ENCODE peak calls at places on chromosomes 12 and 14, in five cellular contexts. F is choroid plexus epithelial cell, R is AG09309, J is kidney epithelial cell, M is A549. G is an unnamed sample.

GRCh38 chr12:53925006-53925405 is 13.6 kb upstream of the HOXC13 start:
- DNase-seq in M (no peak), F (no peak), R (no peak), J (no peak), G (no peak)

GRCh38 chr12:76562158-76562557 is 2.6 kb upstream of the OSBPL8 start:
- DNase-seq in F (no peak), M (no peak), R (no peak), J (no peak), G (no peak)

GRCh38 chr12:89085421-89085820 is 266.9 kb downstream of the DUSP6 start:
- DNase-seq in M (no peak), J (no peak), F (no peak), R (no peak), G (no peak)

GRCh38 chr12:674272-674781 is 11.1 kb upstream of the NINJ2 start:
- DNase-seq in M (no peak), R (no peak), J (no peak), F (no peak), G (no peak)

GRCh38 chr12:7113389-7113871 is 4.4 kb upstream of the C1RL start:
- DNase-seq in R (no peak), F (peak), M (peak), J (no peak), G (no peak)

GRCh38 chr14:55684956-55685584 is 105.1 kb downstream of the KTN1 start:
- DNase-seq in F (no peak), M (no peak), R (no peak), J (no peak), G (no peak)

GRCh38 chr12:27566159-27566558 is 42.2 kb downstream of the PPFIBP1 start:
- DNase-seq in R (no peak), M (no peak), J (no peak), F (no peak), G (no peak)

GRCh38 chr12:95169368-95169767 is 47.9 kb downstream of the FGD6 start:
- DNase-seq in M (peak), R (peak), F (peak), J (peak), G (peak)

GRCh38 chr12:6852651-6853354 is 853 bp downstream of the USP5 start:
- DNase-seq in F (peak), R (no peak), M (peak), J (no peak), G (no peak)

GRCh38 chr12:91687052-91688017 is 458.3 kb downstream of the BTG1 start:
- DNase-seq in M (peak), J (no peak), F (peak), R (peak), G (peak)

GRCh38 chr14:77830692-77831091 is 30.8 kb downstream of the ADCK1 start:
- DNase-seq in J (no peak), M (no peak), F (no peak), R (no peak), G (no peak)

GRCh38 chr14:97354119-97354722 is 557.0 kb downstream of the VRK1 start:
- DNase-seq in F (no peak), J (no peak), M (no peak), R (no peak), G (no peak)

GRCh38 chr12:48917857-48918537 is 7.3 kb downstream of the FKBP11 start:
- DNase-seq in R (no peak), J (no peak), M (no peak), F (no peak), G (no peak)

GRCh38 chr14:104998801-104999200 is 13.2 kb downstream of the CLBA1 start:
- DNase-seq in M (no peak), F (no peak), J (no peak), R (no peak), G (no peak)

GRCh38 chr12:5776091-5776490 is 169.0 kb downstream of the ANO2 start:
- DNase-seq in R (no peak), F (no peak), M (no peak), J (no peak), G (no peak)

GRCh38 chr12:16347391-16348298 is at the start of gene MGST1:
- DNase-seq in R (no peak), M (peak), J (no peak), F (peak), G (no peak)

GRCh38 chr12:15984097-15984800 is 73.1 kb downstream of the DERA start:
- DNase-seq in F (no peak), M (no peak), R (no peak), J (no peak), G (no peak)

GRCh38 chr12:22101749-22102243 is 55.8 kb downstream of the CMAS start:
- DNase-seq in M (no peak), F (peak), J (peak), R (peak), G (peak)

GRCh38 chr12:106910202-106910601 is 45.5 kb upstream of the TMEM263 start:
- DNase-seq in R (no peak), M (no peak), J (no peak), F (no peak), G (no peak)

GRCh38 chr14:66311935-66312334 is 174.2 kb upstream of the CCDC196 start:
- DNase-seq in M (no peak), R (no peak), J (no peak), F (no peak), G (no peak)

DNA sequence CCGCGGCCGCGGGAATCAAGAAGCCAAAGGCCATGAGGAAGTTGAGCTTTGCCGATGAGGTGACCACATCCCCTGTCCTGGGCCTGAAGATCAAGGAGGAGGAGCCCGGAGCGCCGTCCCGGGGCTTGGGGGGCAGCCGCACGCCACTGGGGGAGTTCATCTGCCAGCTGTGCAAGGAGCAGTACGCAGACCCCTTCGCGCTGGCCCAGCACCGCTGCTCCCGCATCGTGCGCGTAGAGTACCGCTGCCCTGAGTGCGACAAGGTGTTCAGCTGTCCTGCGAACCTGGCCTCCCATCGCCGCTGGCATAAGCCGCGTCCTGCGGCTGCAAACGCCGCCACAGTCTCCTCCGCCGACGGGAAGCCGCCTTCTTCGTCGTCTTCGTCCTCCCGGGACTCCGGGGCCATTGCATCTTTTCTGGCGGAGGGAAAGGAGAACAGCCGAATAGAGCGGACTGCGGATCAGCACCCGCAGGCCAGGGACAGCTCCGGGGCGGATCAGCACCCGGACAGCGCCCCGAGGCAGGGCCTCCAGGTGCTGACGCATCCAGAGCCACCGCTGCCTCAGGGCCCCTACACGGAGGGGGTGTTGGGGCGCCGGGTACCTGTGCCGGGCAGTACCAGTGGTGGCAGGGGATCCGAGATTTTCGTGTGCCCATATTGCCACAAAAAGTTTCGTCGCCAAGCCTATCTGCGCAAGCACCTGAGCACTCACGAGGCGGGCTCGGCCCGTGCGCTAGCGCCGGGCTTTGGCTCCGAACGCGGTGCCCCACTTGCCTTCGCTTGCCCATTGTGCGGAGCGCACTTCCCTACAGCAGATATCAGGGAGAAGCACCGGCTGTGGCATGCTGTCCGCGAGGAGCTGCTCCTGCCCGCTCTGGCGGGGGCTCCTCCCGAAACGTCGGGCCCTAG is 1.2 kb downstream of the INSM2 start:
- DNase-seq in R (no peak), J (no peak), F (peak), M (peak), G (peak)
- H3K4me3 ChIP-seq in R (peak), J (no peak), F (peak), M (peak), G (peak)

GRCh38 chr14:59588136-59588535 is 11.5 kb upstream of the CCDC175 start:
- DNase-seq in M (no peak), F (peak), J (no peak), R (no peak), G (no peak)
- TF ChIP-seq CTCF in M (no peak), F (no peak), J (no peak), R (no peak), G (no peak)

DNA sequence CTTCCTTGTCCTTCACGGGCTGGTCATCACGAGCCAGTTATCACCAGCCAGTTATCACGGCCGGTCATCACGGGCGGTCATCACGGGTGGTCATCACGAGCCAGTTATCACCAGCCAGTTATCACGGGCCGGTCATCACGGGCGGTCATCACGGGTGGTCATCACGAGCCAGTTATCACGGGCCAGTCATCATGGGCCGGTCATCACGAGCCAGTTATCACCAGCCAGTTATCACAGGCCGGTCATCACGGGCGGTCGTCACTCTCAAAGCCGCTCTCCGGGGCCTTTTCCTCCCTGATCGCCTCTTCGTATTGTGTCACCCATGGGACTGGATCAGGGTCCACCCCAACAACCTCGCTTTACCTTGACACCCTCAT is 13.9 kb upstream of the FBRSL1 start:
- DNase-seq in R (no peak), F (no peak), M (no peak), J (no peak), G (no peak)
- H3K4me3 ChIP-seq in R (no peak), F (no peak), M (no peak), J (no peak), G (no peak)

DNA sequence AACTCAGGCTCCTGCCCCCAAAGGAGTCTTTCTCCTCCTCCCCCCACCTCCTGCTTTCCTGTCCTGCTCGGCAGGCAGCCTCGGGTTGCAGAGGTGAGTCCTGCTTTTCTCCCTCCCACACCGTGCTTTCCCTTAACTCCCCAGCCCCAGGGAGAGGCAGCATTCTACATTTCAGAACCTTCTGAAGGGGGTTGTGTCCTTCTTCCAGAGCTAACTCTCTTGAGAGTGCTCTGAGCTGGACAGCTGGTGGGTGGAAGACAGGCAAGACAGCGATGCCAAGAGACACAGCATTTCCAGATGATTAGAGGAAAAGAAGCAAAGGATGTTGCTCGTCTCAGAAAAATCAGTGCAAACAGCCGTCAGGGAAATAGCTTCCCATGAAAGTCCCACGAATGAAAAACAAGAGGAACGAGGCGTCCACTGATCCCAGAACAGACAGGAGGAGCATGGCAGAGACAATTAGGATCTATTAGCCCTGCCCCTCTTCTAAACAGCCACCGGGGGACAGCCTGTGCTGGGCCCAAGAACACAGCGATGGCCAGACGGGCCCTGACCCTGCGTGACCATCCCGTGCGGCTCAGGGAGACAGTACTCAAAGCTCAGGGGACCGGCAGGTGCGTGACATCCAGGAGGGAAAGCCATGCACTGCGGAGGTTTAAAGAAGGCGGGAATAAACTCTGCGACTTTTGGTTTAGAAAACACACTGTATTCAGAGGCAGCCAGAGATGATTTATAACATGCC is 216.5 kb upstream of the RTL1 start:
- DNase-seq in J (no peak), M (no peak), F (no peak), R (no peak), G (no peak)
- TF ChIP-seq CTCF in J (no peak), M (no peak), F (no peak), R (no peak), G (no peak)

G was measured in astrocyte of the cerebellum.